ENCODE peak calls at places on chromosome 15, in ten cellular contexts. X is NB4; U is stimulated activated CD8-positive, alpha-beta memory T cell treated with anti-CD3 and anti-CD28 coated beads, Interleukin-15, amount 100 ng/mL, for 24 hours; K is effector CD4-positive, alpha-beta T cell; G is small intestine; W is EL; M is H7; T is ovary; A is Kasumi-1; R is NCI-H748 treated with DMSO at 0.1 percent for 48 hours. D is an unnamed sample.

GRCh38 chr15:70098461-70099166 is 897 bp upstream of the TLE3 start:
- DNase-seq in X (peak), T (peak), R (peak), G (peak), K (peak), M (peak), W (peak), U (no peak), A (no peak), D (no peak)

GRCh38 chr15:49290204-49290603 is 120.2 kb downstream of the GALK2 start:
- DNase-seq in W (no peak), R (no peak), A (no peak), T (no peak), M (no peak), U (no peak), X (no peak), G (no peak), K (no peak), D (no peak)

GRCh38 chr15:57597431-57597830 is 5.7 kb downstream of the MYZAP start:
- DNase-seq in G (no peak), T (no peak), W (no peak), X (no peak), R (no peak), A (no peak), M (no peak), U (no peak), K (no peak), D (no peak)

GRCh38 chr15:47587938-47588817 is 129.1 kb upstream of the SEMA6D start:
- DNase-seq in R (no peak), K (no peak), U (no peak), G (no peak), X (no peak), M (no peak), T (no peak), W (no peak), A (no peak), D (no peak)

GRCh38 chr15:41992151-41992802 is 19.9 kb upstream of the EHD4 start:
- DNase-seq in M (no peak), G (no peak), T (peak), W (no peak), R (no peak), K (no peak), U (no peak), X (no peak), A (no peak), D (no peak)

GRCh38 chr15:63880019-63880418 is 46.3 kb upstream of the HERC1 start:
- DNase-seq in T (no peak), R (no peak), M (no peak), W (no peak), G (no peak), U (no peak), K (no peak), X (no peak), A (no peak), D (no peak)

GRCh38 chr15:63908986-63909385 is 75.2 kb upstream of the HERC1 start:
- DNase-seq in M (no peak), G (no peak), U (no peak), R (no peak), A (no peak), K (no peak), X (no peak), W (peak), T (no peak), D (no peak)

GRCh38 chr15:45027220-45027619 is 4.2 kb downstream of the SORD start:
- DNase-seq in T (no peak), G (no peak), U (no peak), X (no peak), M (no peak), R (no peak), K (no peak), A (no peak), W (no peak), D (no peak)

GRCh38 chr15:33780011-33780768 is 188.1 kb upstream of the CHRM5 start:
- DNase-seq in W (no peak), U (no peak), G (no peak), T (no peak), M (no peak), A (no peak), K (no peak), X (no peak), R (no peak), D (no peak)

GRCh38 chr15:67707520-67708283 is 117.6 kb upstream of the SKOR1 start:
- DNase-seq in M (peak), G (no peak), W (no peak), K (no peak), T (no peak), A (no peak), U (no peak), X (no peak), R (no peak), D (peak)

GRCh38 chr15:72237286-72238224 is 6.6 kb upstream of the PKM start:
- DNase-seq in U (no peak), A (peak), K (peak), W (peak), M (peak), T (no peak), X (peak), R (no peak), G (peak), D (peak)

GRCh38 chr15:48617619-48618018 is 27.9 kb downstream of the FBN1 start:
- DNase-seq in R (no peak), G (no peak), W (peak), K (no peak), X (peak), A (no peak), M (no peak), U (no peak), T (peak), D (no peak)

GRCh38 chr15:89587955-89588354 is 12.7 kb downstream of the TICRR start:
- DNase-seq in W (peak), R (no peak), T (no peak), X (no peak), K (no peak), A (no peak), U (no peak), G (no peak), M (no peak), D (no peak)

GRCh38 chr15:31250033-31250432 is 76.6 kb upstream of the KLF13 start:
- DNase-seq in G (no peak), T (no peak), X (no peak), W (no peak), U (no peak), K (no peak), R (no peak), A (no peak), M (no peak), D (no peak)

GRCh38 chr15:77021803-77022381 is 27.0 kb downstream of the PSTPIP1 start:
- DNase-seq in T (no peak), A (peak), M (no peak), R (no peak), G (peak), X (peak), W (peak), K (peak), U (no peak), D (no peak)

GRCh38 chr15:29135702-29136426 is 133.8 kb downstream of the NSMCE3 start:
- DNase-seq in A (no peak), T (peak), U (no peak), M (peak), G (no peak), K (no peak), W (no peak), R (no peak), X (no peak), D (no peak)

GRCh38 chr15:35874260-35874905 is 328.4 kb upstream of the DPH6 start:
- DNase-seq in G (no peak), M (no peak), U (no peak), X (peak), A (no peak), T (no peak), W (peak), K (no peak), R (no peak), D (no peak)

GRCh38 chr15:25173241-25174028 is 218.6 kb downstream of the SNRPN start:
- DNase-seq in W (no peak), M (peak), U (no peak), K (no peak), G (no peak), T (peak), A (no peak), X (no peak), R (no peak), D (no peak)

GRCh38 chr15:100713163-100713867 is 110.9 kb downstream of the ASB7 start:
- DNase-seq in X (no peak), T (no peak), U (no peak), W (peak), G (peak), M (peak), A (no peak), K (no peak), R (no peak), D (no peak)

GRCh38 chr15:93720607-93721006 is 510.8 kb upstream of the MCTP2 start:
- DNase-seq in X (no peak), K (no peak), W (no peak), G (no peak), R (no peak), M (no peak), A (no peak), T (no peak), U (no peak), D (no peak)

GRCh38 chr15:82986442-82986780 is 401 bp downstream of the RAMAC start:
- DNase-seq in X (peak), G (no peak), K (no peak), R (no peak), W (no peak), M (no peak), T (no peak), A (peak), U (no peak), D (no peak)

GRCh38 chr15:94225616-94226015 is 5.7 kb upstream of the MCTP2 start:
- DNase-seq in K (no peak), A (no peak), U (no peak), G (no peak), T (no peak), W (peak), R (no peak), X (no peak), M (no peak), D (no peak)

GRCh38 chr15:66098019-66098363 is 155.6 kb downstream of the MEGF11 start:
- DNase-seq in K (no peak), W (no peak), A (no peak), M (no peak), T (no peak), X (no peak), R (no peak), U (no peak), G (no peak), D (no peak)

GRCh38 chr15:63401078-63401477 is 19.4 kb upstream of the CA12 start:
- DNase-seq in M (no peak), T (no peak), U (no peak), X (no peak), A (no peak), W (no peak), R (no peak), K (no peak), G (no peak), D (no peak)

GRCh38 chr15:27774638-27775037 is 324.5 kb downstream of the OCA2 start:
- DNase-seq in M (no peak), K (no peak), U (no peak), W (no peak), X (no peak), G (no peak), T (no peak), R (no peak), A (no peak), D (no peak)

GRCh38 chr15:62886431-62887071 is 156.0 kb upstream of the TPM1 start:
- DNase-seq in W (peak), G (no peak), M (peak), T (peak), K (no peak), U (no peak), X (no peak), A (no peak), R (peak), D (peak)

GRCh38 chr15:85755942-85756341 is 38.8 kb downstream of the KLHL25 start:
- DNase-seq in G (no peak), T (peak), A (no peak), K (no peak), X (no peak), W (no peak), M (peak), R (no peak), U (no peak), D (no peak)

GRCh38 chr15:36688310-36689102 is 109.1 kb downstream of the CDIN1 start:
- DNase-seq in K (no peak), A (no peak), T (no peak), M (no peak), X (no peak), W (peak), U (no peak), R (no peak), G (no peak), D (no peak)

GRCh38 chr15:56929389-56929788 is 10.9 kb downstream of the TCF12 start:
- DNase-seq in R (no peak), A (no peak), K (no peak), U (no peak), T (no peak), X (peak), M (no peak), G (peak), W (peak), D (no peak)

GRCh38 chr15:101124731-101125558 is 126.9 kb downstream of the CHSY1 start:
- DNase-seq in T (no peak), W (peak), A (peak), R (no peak), U (no peak), X (peak), M (no peak), G (no peak), K (no peak), D (no peak)

GRCh38 chr15:76377217-76377616 is 40.6 kb downstream of the ISL2 start:
- DNase-seq in U (no peak), M (no peak), T (no peak), X (no peak), G (peak), A (no peak), W (no peak), R (no peak), K (no peak), D (no peak)

GRCh38 chr15:92638709-92639365 is 16.7 kb downstream of the FAM174B start:
- DNase-seq in T (no peak), M (no peak), G (no peak), U (no peak), R (no peak), K (no peak), X (no peak), A (no peak), W (no peak), D (no peak)

GRCh38 chr15:88912500-88912921 is 668 bp downstream of the MFGE8 start:
- DNase-seq in M (peak), A (no peak), R (no peak), K (no peak), G (no peak), T (peak), W (peak), X (no peak), U (no peak), D (no peak)

GRCh38 chr15:92375057-92375456 is 18.6 kb upstream of the ST8SIA2 start:
- DNase-seq in M (no peak), T (no peak), A (no peak), W (no peak), K (no peak), U (no peak), R (no peak), G (no peak), X (no peak), D (no peak)